ENCODE peak calls at places on chromosomes 4 and X, in four cellular contexts. W, K, F and O are unnamed samples.

GRCh38 chrX:16897445-16897844 is 27.3 kb upstream of the RBBP7 start:
- DNase-seq in W (no peak), K (no peak), F (no peak), O (no peak)

GRCh38 chrX:64192673-64193072 is 12.8 kb downstream of the AMER1 start:
- DNase-seq in F (no peak), W (no peak), K (no peak), O (no peak)

GRCh38 chr4:43348591-43348990 is 456.1 kb downstream of the GRXCR1 start:
- DNase-seq in W (no peak), F (no peak), K (no peak), O (no peak)

GRCh38 chrX:129759576-129760061 is 20.1 kb upstream of the SASH3 start:
- DNase-seq in F (no peak), W (peak), K (peak), O (peak)

GRCh38 chrX:153551135-153551534 is 33.7 kb downstream of the ATP2B3 start:
- DNase-seq in F (no peak), K (no peak), W (no peak), O (no peak)

GRCh38 chrX:145190801-145191389 is 56.4 kb upstream of the SPANXN1 start:
- DNase-seq in W (no peak), K (no peak), F (no peak), O (no peak)

GRCh38 chrX:110432831-110433230 is 74.2 kb downstream of the RTL9 start:
- DNase-seq in W (no peak), F (no peak), K (no peak), O (no peak)

GRCh38 chr4:119266153-119266552 is 53.6 kb downstream of the USP53 start:
- DNase-seq in W (no peak), K (no peak), F (no peak), O (no peak)

GRCh38 chr4:100778431-100778830 is 260.6 kb upstream of the EMCN start:
- DNase-seq in W (no peak), F (no peak), K (no peak), O (no peak)

GRCh38 chr4:75924309-75924708 is 16.5 kb downstream of the NAAA start:
- DNase-seq in F (no peak), W (no peak), K (no peak), O (no peak)